ENCODE peak calls at places on chromosomes 3 and 15, in five cellular contexts. O is neural crest cell, K is AG10803, Q is H9, P is heart left ventricle. X is an unnamed sample.

GRCh38 chr3:15102833-15103232 is 3.9 kb upstream of the RBSN start:
- DNase-seq in O (no peak), K (peak), Q (no peak), P (peak), X (no peak)

GRCh38 chr3:7489417-7489816 is 628.5 kb downstream of the GRM7 start:
- DNase-seq in O (no peak), K (no peak), Q (no peak), P (no peak), X (no peak)

GRCh38 chr3:14468621-14468981 is 66.2 kb downstream of the SLC6A6 start:
- DNase-seq in O (no peak), K (no peak), Q (no peak), P (peak), X (no peak)

GRCh38 chr3:183988216-183988790 is 29.4 kb downstream of the ABCC5 start:
- DNase-seq in O (no peak), K (peak), Q (no peak), P (no peak), X (no peak)

GRCh38 chr15:58401276-58401675 is 30.5 kb upstream of the LIPC start:
- DNase-seq in O (no peak), K (no peak), Q (no peak), P (no peak), X (no peak)

GRCh38 chr15:42863572-42864239 is 56.9 kb downstream of the TTBK2 start:
- DNase-seq in O (no peak), K (no peak), Q (no peak), P (no peak), X (no peak)

GRCh38 chr3:126555795-126556636 is 2.7 kb downstream of the C3orf22 start:
- DNase-seq in O (no peak), K (no peak), Q (peak), P (no peak), X (no peak)

GRCh38 chr3:168801792-168802191 is 706.1 kb upstream of the GOLIM4 start:
- DNase-seq in O (no peak), K (peak), Q (no peak), P (no peak), X (no peak)

GRCh38 chr3:3405131-3405530 is 225.6 kb upstream of the CRBN start:
- DNase-seq in O (no peak), K (no peak), Q (no peak), P (no peak), X (no peak)

GRCh38 chr15:76335129-76335850 is 1.3 kb upstream of the ISL2 start:
- DNase-seq in O (peak), K (no peak), Q (peak), P (no peak), X (peak)

GRCh38 chr3:110327870-110328269 is 743.7 kb upstream of the NECTIN3 start:
- DNase-seq in O (no peak), K (peak), Q (no peak), P (no peak), X (no peak)
- TF ChIP-seq CTCF in O (no peak), K (no peak), Q (no peak), P (no peak), X (no peak)

DNA sequence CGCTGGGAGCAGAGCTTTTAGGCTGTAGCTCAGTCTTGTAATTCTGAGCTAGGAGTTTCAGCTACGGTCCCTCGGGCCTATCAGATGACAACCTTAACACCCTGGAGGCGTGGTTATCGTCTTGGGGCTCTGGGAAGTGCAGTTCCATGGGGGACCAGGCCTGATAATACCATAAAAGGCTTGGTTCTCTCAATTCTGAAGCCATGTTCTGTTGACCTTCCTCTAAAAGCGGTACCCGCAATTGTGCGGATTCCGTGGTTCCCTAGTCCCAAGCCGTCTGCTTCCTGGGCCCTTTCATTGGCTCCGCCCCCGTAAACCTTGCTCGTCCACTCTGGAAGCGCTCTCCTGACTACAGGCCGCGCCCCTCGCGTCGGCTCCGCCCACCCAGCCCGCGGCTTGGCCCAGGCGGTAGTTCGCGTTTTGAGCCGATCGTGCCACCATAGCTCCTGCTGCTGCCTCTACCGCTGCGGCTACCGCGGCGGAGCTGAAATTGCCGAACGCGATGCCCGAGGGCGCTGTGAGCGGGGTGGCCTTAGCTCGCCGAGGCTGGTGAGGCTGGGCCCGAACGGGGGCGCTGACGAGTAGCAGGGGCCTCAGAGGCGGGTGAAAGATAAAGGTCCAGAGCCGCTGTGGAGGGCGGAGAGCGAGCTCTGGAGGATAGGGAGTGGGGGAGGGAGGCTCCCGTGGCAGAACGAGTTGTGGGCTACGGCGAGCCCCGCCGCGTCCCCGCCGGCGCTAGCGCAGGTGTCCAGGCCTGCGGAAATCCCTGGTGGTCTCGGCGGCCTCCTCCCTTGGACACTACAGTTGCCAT is at the start of gene MAPKBP1:
- DNase-seq in O (peak), K (peak), Q (peak), P (peak), X (peak)
- TF ChIP-seq CTCF in O (peak), K (peak), Q (peak), P (peak), X (peak)

GRCh38 chr3:12995389-12996180 is 77.6 kb downstream of the IQSEC1 start:
- DNase-seq in O (no peak), K (no peak), Q (no peak), P (no peak), X (no peak)
- TF ChIP-seq CTCF in O (no peak), K (no peak), Q (no peak), P (no peak), X (no peak)

DNA sequence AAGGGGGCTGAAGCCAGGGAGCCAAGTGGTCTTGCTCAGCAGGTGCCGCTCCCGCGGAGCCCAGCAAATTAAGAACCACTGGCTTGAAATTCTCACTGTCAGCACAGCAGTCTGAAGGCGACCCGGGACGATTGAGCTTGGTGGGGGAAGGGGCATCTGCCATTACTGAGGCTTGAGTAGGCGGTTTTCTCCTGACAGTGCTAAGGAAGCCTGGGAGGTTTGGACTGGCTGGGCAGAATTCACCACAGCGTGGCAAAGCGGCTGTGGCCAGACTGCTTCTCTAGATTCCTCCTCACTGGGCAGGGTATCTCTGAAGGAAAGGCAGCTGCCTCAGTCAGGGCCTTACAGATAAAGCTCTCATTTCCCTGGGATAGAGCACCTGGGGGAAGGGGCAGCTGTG is 57.0 kb upstream of the GPR149 start:
- DNase-seq in O (no peak), K (no peak), Q (no peak), P (no peak), X (no peak)
- TF ChIP-seq CTCF in O (no peak), K (no peak), Q (no peak), P (no peak), X (no peak)

X was measured in GM20000.